ENCODE peak calls at places on chromosome 7, in eight cellular contexts. S is small intestine, I is Calu3, K is kidney glomerular epithelial cell, T is SW480, N is GM12891, W is transverse colon, B is HT-29. O is an unnamed sample.

GRCh38 chr7:28986723-28987122 is 28.6 kb upstream of the TRIL start:
- DNase-seq in K (no peak), N (no peak), T (no peak), W (no peak), S (peak), I (no peak), B (no peak), O (no peak)

GRCh38 chr7:11548532-11548931 is 283.5 kb downstream of the THSD7A start:
- DNase-seq in N (no peak), S (no peak), K (no peak), I (no peak), B (no peak), W (no peak), T (no peak), O (no peak)

GRCh38 chr7:23462846-23463245 is 7.4 kb downstream of the IGF2BP3 start:
- DNase-seq in S (peak), B (peak), W (no peak), I (peak), N (no peak), T (no peak), K (no peak), O (peak)

GRCh38 chr7:91251877-91252276 is 12.4 kb upstream of the FZD1 start:
- DNase-seq in K (no peak), S (no peak), W (no peak), N (no peak), I (no peak), T (no peak), B (no peak), O (no peak)

GRCh38 chr7:124328774-124329173 is 295.9 kb upstream of the TMEM229A start:
- DNase-seq in I (no peak), N (no peak), K (no peak), T (no peak), W (no peak), B (no peak), S (no peak), O (no peak)

GRCh38 chr7:19772858-19773337 is 519 bp downstream of the TMEM196 start:
- DNase-seq in I (peak), T (no peak), B (no peak), N (no peak), K (peak), S (no peak), W (no peak), O (peak)

GRCh38 chr7:51263631-51264484 is 52.8 kb downstream of the COBL start:
- DNase-seq in I (peak), S (peak), N (no peak), K (no peak), B (peak), T (no peak), W (peak), O (peak)

GRCh38 chr7:25725483-25725882 is 426.5 kb upstream of the NFE2L3 start:
- DNase-seq in N (no peak), B (no peak), T (no peak), I (no peak), K (no peak), S (no peak), W (no peak), O (no peak)

GRCh38 chr7:21086688-21087087 is 300.0 kb upstream of the SP8 start:
- DNase-seq in W (no peak), B (peak), K (peak), T (peak), S (no peak), N (no peak), I (peak), O (peak)

GRCh38 chr7:87152897-87153641 is 816 bp downstream of the DMTF1 start:
- DNase-seq in T (peak), I (peak), N (no peak), S (peak), B (peak), W (peak), K (peak), O (peak)

GRCh38 chr7:131747625-131748024 is 191.2 kb upstream of the PODXL start:
- DNase-seq in I (no peak), N (no peak), T (no peak), W (no peak), S (no peak), B (no peak), K (no peak), O (no peak)

GRCh38 chr7:22992874-22993840 is 20.8 kb downstream of the HYCC1 start:
- DNase-seq in I (no peak), B (no peak), K (no peak), N (no peak), W (no peak), S (no peak), T (no peak), O (no peak)

GRCh38 chr7:112550468-112551060 is 69.8 kb downstream of the LSMEM1 start:
- DNase-seq in W (no peak), N (peak), K (peak), S (peak), T (peak), I (peak), B (peak), O (no peak)

GRCh38 chr7:56078196-56078595 is 14.1 kb downstream of the SUMF2 start:
- DNase-seq in I (no peak), N (no peak), K (no peak), B (no peak), W (no peak), T (no peak), S (no peak), O (no peak)

GRCh38 chr7:128145191-128145590 is 95.9 kb upstream of the LEP start:
- DNase-seq in S (no peak), K (no peak), T (no peak), I (no peak), N (no peak), W (no peak), B (no peak), O (no peak)

GRCh38 chr7:134885967-134886352 is 100.3 kb upstream of the AGBL3 start:
- DNase-seq in T (no peak), I (no peak), S (no peak), W (no peak), B (no peak), N (no peak), K (peak), O (no peak)

GRCh38 chr7:74101061-74101681 is 17.6 kb downstream of the LIMK1 start:
- DNase-seq in N (peak), B (no peak), S (no peak), W (peak), I (no peak), K (peak), T (no peak), O (no peak)

GRCh38 chr7:5362466-5362865 is 61.2 kb downstream of the TNRC18 start:
- DNase-seq in N (no peak), W (no peak), I (no peak), T (no peak), B (no peak), K (no peak), S (no peak), O (no peak)

GRCh38 chr7:1113548-1113885 is 25.6 kb downstream of the GPER1 start:
- DNase-seq in S (no peak), W (no peak), K (no peak), T (no peak), I (no peak), N (no peak), B (no peak), O (no peak)

GRCh38 chr7:116576350-116577319 is 51.8 kb downstream of the CAV1 start:
- DNase-seq in N (no peak), S (no peak), I (peak), K (peak), T (peak), W (no peak), B (no peak), O (no peak)

GRCh38 chr7:56062382-56062781 is 1.7 kb upstream of the SUMF2 start:
- DNase-seq in S (no peak), K (peak), B (no peak), W (no peak), I (peak), N (no peak), T (peak), O (no peak)

GRCh38 chr7:77199008-77199966 is at the start of gene FGL2:
- DNase-seq in I (no peak), S (peak), N (no peak), B (no peak), K (no peak), T (no peak), W (peak), O (peak)

GRCh38 chr7:2173184-2173827 is 59.4 kb downstream of the MAD1L1 start:
- DNase-seq in K (no peak), N (no peak), S (no peak), W (no peak), B (no peak), T (no peak), I (no peak), O (no peak)

GRCh38 chr7:116864084-116864483 is 1.7 kb downstream of the CAPZA2 start:
- DNase-seq in B (no peak), T (no peak), I (no peak), S (no peak), K (peak), W (no peak), N (no peak), O (no peak)